ENCODE peak calls at places on chromosomes 11 and 22, in seven cellular contexts. X, Q, A, C, E, R and F are unnamed samples.

GRCh38 chr11:106507645-106508306 is 430.3 kb downstream of the AASDHPPT start:
- DNase-seq in X (no peak), Q (no peak), A (no peak), C (no peak), E (no peak), R (no peak), F (no peak)

GRCh38 chr11:94766656-94767291 is 1.4 kb upstream of the AMOTL1 start:
- DNase-seq in X (no peak), Q (no peak), A (no peak), C (no peak), E (no peak), R (no peak), F (no peak)

GRCh38 chr11:105937738-105938137 is 84.3 kb downstream of the MSANTD4 start:
- DNase-seq in X (peak), Q (no peak), A (peak), C (no peak), E (no peak), R (no peak), F (no peak)

GRCh38 chr22:33535937-33536875 is 384.1 kb downstream of the LARGE1 start:
- DNase-seq in X (no peak), Q (no peak), A (no peak), C (no peak), E (no peak), R (no peak), F (no peak)

GRCh38 chr11:129944696-129945095 is 49.3 kb upstream of the NFRKB start:
- DNase-seq in X (no peak), Q (no peak), A (no peak), C (no peak), E (no peak), R (no peak), F (no peak)

GRCh38 chr11:71946144-71946571 is 17.3 kb downstream of the RNF121 start:
- DNase-seq in X (no peak), Q (no peak), A (peak), C (peak), E (no peak), R (peak), F (no peak)

GRCh38 chr11:84993386-84993785 is 633.8 kb downstream of the DLG2 start:
- DNase-seq in X (no peak), Q (no peak), A (peak), C (peak), E (no peak), R (peak), F (no peak)

GRCh38 chr11:116294630-116295029 is 478.2 kb downstream of the BUD13 start:
- DNase-seq in X (no peak), Q (no peak), A (no peak), C (no peak), E (no peak), R (no peak), F (no peak)

GRCh38 chr11:92269021-92269420 is 44.4 kb downstream of the FAT3 start:
- DNase-seq in X (peak), Q (no peak), A (peak), C (no peak), E (no peak), R (peak), F (no peak)

GRCh38 chr11:18308242-18308641 is 13.7 kb downstream of the HPS5 start:
- DNase-seq in X (no peak), Q (no peak), A (no peak), C (no peak), E (no peak), R (no peak), F (no peak)

GRCh38 chr11:75349540-75350116 is 1.8 kb downstream of the ARRB1 start:
- DNase-seq in X (no peak), Q (no peak), A (no peak), C (no peak), E (no peak), R (no peak), F (no peak)

GRCh38 chr11:12922980-12923507 is 86.1 kb upstream of the RASSF10 start:
- DNase-seq in X (no peak), Q (no peak), A (peak), C (no peak), E (no peak), R (no peak), F (no peak)

GRCh38 chr11:132158091-132158490 is 787.7 kb downstream of the NTM start:
- DNase-seq in X (no peak), Q (no peak), A (peak), C (peak), E (no peak), R (peak), F (no peak)

GRCh38 chr11:46390331-46391171 is 1.0 kb downstream of the CHRM4 start:
- DNase-seq in X (no peak), Q (no peak), A (no peak), C (peak), E (no peak), R (no peak), F (no peak)

GRCh38 chr11:69468236-69468635 is 13.2 kb upstream of the LINC01488 start:
- DNase-seq in X (no peak), Q (no peak), A (no peak), C (no peak), E (no peak), R (no peak), F (no peak)